ENCODE peak calls at places on chromosomes 5 and 9, in nine cellular contexts. J is SK-N-SH, L is DND-41, O is IMR-90, P is hepatocyte, W is neuronal stem cell, Q is K562, D is HCT116, R is GM23248. T is an unnamed sample.

GRCh38 chr5:93576994-93577575 is 3.9 kb downstream of the NR2F1-AS1 start:
- DNase-seq in J (no peak), D (no peak), Q (no peak), W (no peak), R (no peak), O (no peak), P (no peak), L (no peak), T (no peak)

GRCh38 chr5:135398160-135398854 is 724 bp downstream of the MACROH2A1 start:
- DNase-seq in P (peak), J (peak), D (peak), R (peak), O (no peak), L (peak), Q (peak), W (peak), T (peak)

GRCh38 chr9:127796225-127796813 is 6.4 kb upstream of the FPGS start:
- DNase-seq in O (peak), L (peak), P (no peak), Q (no peak), J (no peak), R (peak), D (no peak), W (no peak), T (no peak)

GRCh38 chr9:129335456-129336129 is 157.5 kb upstream of the IER5L start:
- DNase-seq in P (no peak), J (no peak), O (no peak), Q (no peak), R (no peak), L (no peak), W (no peak), D (no peak), T (peak)

GRCh38 chr9:116058421-116058820 is 95.2 kb upstream of the PAPPA start:
- DNase-seq in Q (no peak), P (no peak), R (no peak), D (no peak), J (no peak), O (no peak), L (no peak), W (no peak), T (no peak)

GRCh38 chr5:151278845-151279244 is 24.7 kb downstream of the SLC36A3 start:
- DNase-seq in Q (no peak), O (no peak), J (no peak), R (no peak), L (no peak), P (no peak), W (no peak), D (no peak), T (no peak)

GRCh38 chr9:26779072-26779471 is 113.5 kb downstream of the CAAP1 start:
- DNase-seq in O (peak), D (peak), P (no peak), Q (no peak), J (no peak), L (no peak), W (no peak), R (peak), T (no peak)

GRCh38 chr5:123776761-123777160 is 264.8 kb downstream of the CSNK1G3 start:
- DNase-seq in L (no peak), J (no peak), P (no peak), O (peak), R (peak), D (no peak), Q (no peak), W (no peak), T (no peak)

GRCh38 chr9:89340332-89340731 is 22.0 kb downstream of the SECISBP2 start:
- DNase-seq in R (no peak), O (no peak), L (no peak), P (no peak), W (no peak), D (no peak), Q (no peak), J (no peak), T (no peak)

GRCh38 chr5:80240368-80240986 is 15.4 kb downstream of the SERINC5 start:
- DNase-seq in R (no peak), O (no peak), W (no peak), L (no peak), J (no peak), Q (no peak), P (no peak), D (no peak), T (no peak)

GRCh38 chr5:31270396-31270795 is 76.9 kb downstream of the CDH6 start:
- DNase-seq in R (peak), L (no peak), Q (peak), D (no peak), P (peak), J (peak), W (peak), O (peak), T (no peak)

GRCh38 chr9:97531750-97532383 is 30.4 kb downstream of the TMOD1 start:
- DNase-seq in J (no peak), R (no peak), W (no peak), P (no peak), L (no peak), O (peak), Q (no peak), D (no peak), T (no peak)

GRCh38 chr9:97534185-97534584 is 32.7 kb downstream of the TMOD1 start:
- DNase-seq in W (no peak), P (no peak), O (no peak), Q (no peak), L (no peak), J (no peak), R (no peak), D (no peak), T (no peak)

GRCh38 chr9:97534961-97535594 is 33.6 kb downstream of the TMOD1 start:
- DNase-seq in O (no peak), J (no peak), D (no peak), Q (no peak), R (no peak), L (no peak), P (no peak), W (no peak), T (no peak)

GRCh38 chr9:97535771-97536170 is 34.3 kb downstream of the TMOD1 start:
- DNase-seq in Q (no peak), W (no peak), D (no peak), P (no peak), L (no peak), O (no peak), J (no peak), R (no peak), T (no peak)

DNA sequence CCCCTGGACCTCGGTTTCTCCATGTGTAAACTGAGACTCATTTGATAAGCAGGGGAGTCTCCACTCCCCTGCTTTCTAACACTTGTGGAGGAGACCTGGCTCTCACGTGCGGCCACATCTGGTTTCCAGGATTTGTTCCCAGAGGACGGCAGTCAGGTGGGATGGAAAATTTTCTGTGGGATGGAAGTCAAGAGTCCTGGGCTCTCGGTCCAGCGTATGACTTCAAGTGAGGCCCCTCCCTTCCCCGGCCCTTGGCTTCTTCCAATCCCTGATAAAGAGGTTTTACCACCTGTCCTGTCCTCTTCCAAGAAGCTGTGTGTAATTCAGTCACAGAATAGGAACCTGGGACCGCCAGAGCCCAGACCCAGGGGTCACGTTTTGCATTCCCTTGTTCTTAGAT is 35.0 kb downstream of the TMOD1 start:
- DNase-seq in W (no peak), P (no peak), R (no peak), O (no peak), J (no peak), D (no peak), L (no peak), Q (no peak), T (no peak)
- H2AFZ ChIP-seq in W (no peak), P (no peak), R (no peak), O (no peak), J (no peak), D (no peak), L (no peak), Q (no peak), T (no peak)

DNA sequence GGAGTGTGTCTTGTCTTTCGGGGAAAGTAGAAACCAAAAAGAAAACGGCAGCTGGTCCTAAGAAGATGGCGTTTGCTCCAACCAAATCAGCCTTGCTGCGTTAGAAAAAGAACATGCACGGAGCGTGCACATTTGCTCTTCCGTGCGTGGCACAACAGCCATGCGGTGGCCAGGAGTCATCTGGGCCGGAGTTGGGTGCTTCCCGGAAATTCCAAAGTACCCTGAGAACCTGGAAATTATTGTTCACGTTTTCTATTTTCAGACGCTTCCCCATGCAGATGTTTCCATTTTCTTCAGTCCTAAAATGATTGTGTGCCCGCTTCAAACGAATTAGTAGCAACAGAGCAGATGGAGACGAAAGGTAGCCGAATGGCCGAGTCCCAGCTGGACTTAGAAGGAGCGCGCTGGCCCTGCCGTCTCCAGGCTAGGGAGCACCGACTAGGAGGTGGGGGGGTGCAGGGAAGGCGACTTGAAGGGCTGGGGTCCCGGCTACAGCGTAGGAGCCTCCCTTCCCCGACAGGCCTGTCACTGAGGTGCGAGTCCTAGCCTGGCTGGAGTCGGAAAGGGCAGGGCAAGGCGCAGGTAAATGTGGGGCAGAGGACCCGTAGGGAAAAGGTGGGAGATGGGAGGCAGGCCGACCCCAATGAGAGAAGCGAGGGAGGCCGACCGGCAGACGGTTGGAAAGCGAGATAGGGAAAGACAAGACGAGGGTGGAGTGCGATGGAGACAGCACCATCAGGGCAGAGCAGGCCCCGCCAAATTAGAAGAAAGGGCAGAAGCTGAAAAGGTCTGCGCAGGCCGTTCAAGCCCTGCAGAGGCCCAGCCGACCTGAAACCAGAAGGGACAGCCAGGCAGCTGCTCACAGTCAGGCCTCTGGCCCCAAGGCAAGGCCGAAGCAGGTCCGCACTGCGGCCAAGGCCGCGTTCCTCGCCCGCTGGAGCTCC is 1.4 kb downstream of the BARX1 start:
- DNase-seq in P (no peak), Q (no peak), J (peak), D (no peak), L (no peak), R (no peak), O (no peak), W (no peak), T (no peak)
- H2AFZ ChIP-seq in P (peak), Q (no peak), J (no peak), D (no peak), L (no peak), R (no peak), O (no peak), W (peak), T (no peak)

GRCh38 chr9:81108821-81109220 is 580.5 kb downstream of the TLE1 start:
- DNase-seq in R (no peak), O (no peak), Q (no peak), W (no peak), L (no peak), P (no peak), J (no peak), D (no peak), T (peak)

GRCh38 chr9:81116340-81117207 is 572.8 kb downstream of the TLE1 start:
- DNase-seq in W (no peak), R (no peak), O (peak), D (no peak), L (no peak), J (no peak), P (no peak), Q (no peak), T (no peak)

GRCh38 chr9:81118416-81118815 is 570.9 kb downstream of the TLE1 start:
- DNase-seq in J (no peak), D (no peak), R (no peak), O (peak), L (no peak), Q (no peak), W (no peak), P (no peak), T (no peak)

GRCh38 chr9:81112638-81113037 is 576.7 kb downstream of the TLE1 start:
- DNase-seq in Q (no peak), D (no peak), W (no peak), R (no peak), P (no peak), O (no peak), J (no peak), L (no peak), T (no peak)

GRCh38 chr9:81113408-81114124 is 575.8 kb downstream of the TLE1 start:
- DNase-seq in Q (no peak), D (no peak), J (no peak), O (no peak), W (no peak), L (peak), P (no peak), R (no peak), T (no peak)
- H2AFZ ChIP-seq in Q (no peak), D (no peak), J (no peak), O (no peak), W (no peak), L (peak), P (no peak), R (no peak), T (no peak)

GRCh38 chr9:13090588-13090987 is 188.9 kb downstream of the MPDZ start:
- DNase-seq in O (no peak), P (no peak), Q (no peak), L (no peak), W (no peak), D (no peak), J (no peak), R (no peak), T (no peak)
- H2AFZ ChIP-seq in O (no peak), P (no peak), Q (no peak), L (no peak), W (no peak), D (no peak), J (no peak), R (peak), T (no peak)

GRCh38 chr9:124074746-124075145 is 63.2 kb downstream of the LHX2 start:
- DNase-seq in J (no peak), L (no peak), R (no peak), O (no peak), D (no peak), W (no peak), Q (no peak), P (no peak), T (peak)

GRCh38 chr9:124078641-124079040 is 67.1 kb downstream of the LHX2 start:
- DNase-seq in R (peak), W (no peak), D (no peak), P (no peak), L (no peak), J (no peak), Q (no peak), O (peak), T (peak)

GRCh38 chr9:124077915-124078572 is 66.5 kb downstream of the LHX2 start:
- DNase-seq in J (no peak), W (no peak), Q (no peak), R (peak), D (peak), L (no peak), P (no peak), O (no peak), T (peak)

GRCh38 chr9:124079176-124079925 is 67.8 kb downstream of the LHX2 start:
- DNase-seq in W (no peak), P (no peak), O (peak), Q (no peak), L (no peak), J (no peak), R (peak), D (no peak), T (peak)

GRCh38 chr9:124075761-124076160 is 64.2 kb downstream of the LHX2 start:
- DNase-seq in J (no peak), W (no peak), P (no peak), O (no peak), Q (no peak), R (no peak), D (no peak), L (no peak), T (no peak)
- H2AFZ ChIP-seq in J (no peak), W (no peak), P (no peak), O (no peak), Q (no peak), R (no peak), D (peak), L (no peak), T (no peak)

GRCh38 chr9:103661663-103662062 is 432.4 kb upstream of the SMC2 start:
- DNase-seq in D (no peak), J (no peak), Q (no peak), W (no peak), L (no peak), O (no peak), R (no peak), P (no peak), T (no peak)
- H2AFZ ChIP-seq in D (no peak), J (no peak), Q (no peak), W (no peak), L (no peak), O (no peak), R (no peak), P (no peak), T (no peak)

DNA sequence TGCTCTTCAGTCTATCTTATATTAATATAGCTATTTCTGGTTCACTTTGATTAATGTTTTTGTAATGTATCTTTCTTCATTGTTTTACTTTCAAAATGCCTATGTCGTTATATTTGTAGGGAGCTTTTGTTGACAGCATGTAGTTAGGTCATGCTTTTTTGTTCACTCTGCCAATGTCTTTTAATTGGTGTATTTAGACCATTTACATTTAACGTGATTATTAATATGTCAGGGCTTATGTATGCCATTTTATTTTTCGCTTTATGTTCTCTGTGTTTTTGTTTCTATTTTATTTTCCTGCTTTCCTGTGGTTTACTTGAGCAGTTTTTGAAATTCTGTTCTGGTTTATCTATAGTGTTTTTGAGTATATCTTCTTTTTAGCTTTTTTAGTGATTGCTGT is 10.8 kb downstream of the GARIN3 start:
- DNase-seq in O (no peak), P (no peak), L (no peak), R (no peak), D (no peak), Q (no peak), W (no peak), J (no peak), T (no peak)
- H2AFZ ChIP-seq in O (no peak), P (no peak), L (no peak), R (no peak), D (no peak), Q (no peak), W (no peak), J (no peak), T (no peak)

DNA sequence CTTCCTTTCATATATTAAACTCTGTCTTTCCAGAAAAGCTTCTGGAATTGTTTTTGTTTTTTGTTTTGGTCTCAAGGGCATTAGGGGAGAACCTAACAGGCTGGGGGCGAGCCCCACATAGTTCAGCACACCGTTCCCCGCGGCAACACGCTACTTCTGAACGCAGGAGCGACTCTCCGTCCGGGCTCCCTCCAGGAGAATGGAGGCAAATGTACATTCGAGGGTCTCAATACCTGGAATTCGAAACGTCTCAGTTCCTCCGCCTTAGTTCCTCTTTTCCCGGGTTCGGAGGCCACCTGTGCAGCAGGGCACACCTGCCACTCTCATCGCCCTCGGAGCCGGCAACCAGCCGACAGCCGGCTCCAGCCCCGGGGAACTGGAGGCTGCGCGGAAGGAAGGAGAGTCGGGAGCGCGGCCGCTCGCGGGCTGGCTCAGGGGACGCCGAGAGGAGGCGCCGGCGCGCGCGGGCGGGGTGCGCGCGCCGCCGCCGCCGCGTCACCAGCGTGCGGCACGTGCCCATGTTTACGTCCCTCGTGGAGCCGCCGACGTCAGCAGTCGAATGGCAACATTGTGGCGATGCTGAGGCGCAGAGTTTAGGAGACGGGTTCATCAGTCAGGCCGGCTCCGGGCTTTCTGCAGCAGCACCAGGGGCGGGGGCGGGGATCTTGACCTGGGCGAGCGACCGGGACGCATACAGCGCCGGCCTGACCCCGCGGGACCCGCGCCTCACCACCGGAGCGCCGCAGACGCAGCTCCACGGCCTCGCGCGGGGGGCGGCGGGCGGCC is at the start of gene JMY:
- DNase-seq in W (peak), J (peak), D (peak), P (peak), O (peak), Q (peak), L (peak), R (peak), T (peak)
- H2AFZ ChIP-seq in W (peak), J (peak), D (peak), P (peak), O (peak), Q (peak), L (peak), R (peak), T (peak)

DNA sequence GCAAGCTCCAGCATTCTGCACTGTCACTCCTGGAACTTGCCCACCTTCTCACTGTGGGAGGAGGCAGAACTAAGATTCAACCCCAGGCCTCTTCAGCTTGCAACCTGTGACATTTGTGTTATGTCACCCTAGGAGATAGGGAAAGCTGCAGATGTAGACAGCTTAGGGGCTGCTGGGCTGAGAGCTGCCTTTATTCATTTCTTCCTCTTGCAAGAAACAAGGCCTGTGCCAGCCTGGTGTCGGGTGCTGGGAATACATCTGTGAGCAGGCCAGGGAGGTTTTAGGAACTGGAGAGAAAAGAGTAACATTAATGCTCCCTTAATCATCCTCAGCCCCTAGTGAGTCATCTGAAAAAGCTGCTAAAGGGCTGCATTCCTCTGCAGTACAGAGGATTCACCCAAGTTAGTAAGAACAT is 101.8 kb downstream of the FGF18 start:
- DNase-seq in J (peak), L (no peak), Q (no peak), P (peak), D (peak), O (peak), R (peak), W (no peak), T (peak)
- H2AFZ ChIP-seq in J (peak), L (no peak), Q (no peak), P (no peak), D (no peak), O (peak), R (peak), W (peak), T (no peak)